ENCODE peak calls at places on chromosomes 6 and 20, in six cellular contexts. N, A, L, P, S and U are unnamed samples.

GRCh38 chr20:17966432-17967312 is 1.9 kb downstream of the SNX5 start:
- DNase-seq in A (no peak), N (no peak), P (no peak), S (no peak), L (no peak), U (no peak)

GRCh38 chr20:8213831-8214587 is 81.9 kb downstream of the PLCB1 start:
- DNase-seq in P (no peak), S (no peak), L (no peak), A (peak; percentile 47), N (no peak), U (no peak)

GRCh38 chr6:18990313-18990978 is 603.3 kb downstream of the RNF144B start:
- DNase-seq in S (no peak), L (peak; percentile 52), A (no peak), N (peak; percentile 49), P (peak; percentile 53), U (peak; percentile 37)

GRCh38 chr6:106253194-106253593 is 72.4 kb downstream of the ATG5 start:
- DNase-seq in N (no peak), P (no peak), A (no peak), S (no peak), L (no peak), U (no peak)

GRCh38 chr20:16922834-16923233 is 174.7 kb downstream of the OTOR start:
- DNase-seq in L (no peak), N (no peak), S (peak; percentile 89), A (no peak), P (no peak), U (no peak)

GRCh38 chr6:15776458-15776980 is 113.7 kb upstream of the DTNBP1 start:
- DNase-seq in S (no peak), N (no peak), A (peak; percentile 55), P (no peak), L (no peak), U (no peak)

GRCh38 chr6:128569737-128570438 is 49.5 kb upstream of the PTPRK start:
- DNase-seq in L (no peak), S (peak; percentile 83), A (no peak), N (no peak), P (no peak), U (no peak)

GRCh38 chr6:74735304-74735703 is 470.5 kb downstream of the COL12A1 start:
- DNase-seq in L (no peak), S (peak; percentile 90), P (no peak), N (no peak), A (no peak), U (no peak)

GRCh38 chr6:12490376-12490903 is 200.3 kb downstream of the EDN1 start:
- DNase-seq in A (no peak), S (no peak), N (no peak), P (no peak), L (no peak), U (no peak)

GRCh38 chr6:1931817-1932216 is 313.6 kb downstream of the GMDS start:
- DNase-seq in N (no peak), S (no peak), L (no peak), P (no peak), A (no peak), U (no peak)

GRCh38 chr6:170365581-170365980 is 59.0 kb downstream of the FAM120B start:
- DNase-seq in A (no peak), N (no peak), P (no peak), L (no peak), S (no peak), U (no peak)

GRCh38 chr6:144543006-144543871 is 258.1 kb downstream of the UTRN start:
- DNase-seq in P (no peak), N (no peak), S (no peak), A (no peak), L (no peak), U (no peak)

GRCh38 chr20:36493801-36494114 is 47.6 kb upstream of the MYL9 start:
- DNase-seq in L (no peak), P (peak; percentile 59), S (no peak), A (no peak), N (peak; percentile 85), U (no peak)

GRCh38 chr6:9522101-9522500 is 892.8 kb downstream of the TFAP2A start:
- DNase-seq in A (no peak), N (no peak), S (no peak), P (no peak), L (no peak), U (no peak)

GRCh38 chr6:155314092-155314772 is at the start of gene TFB1M:
- DNase-seq in N (peak; percentile 98), L (peak; percentile 98), S (peak; percentile 89), A (peak; percentile 99), P (peak; percentile 97), U (peak; percentile 94)

GRCh38 chr6:121522265-121522664 is 86.8 kb downstream of the GJA1 start:
- DNase-seq in N (no peak), S (peak; percentile 93), P (no peak), A (no peak), L (no peak), U (no peak)

GRCh38 chr6:45816674-45817297 is 198.9 kb downstream of the CLIC5 start:
- DNase-seq in A (no peak), N (no peak), P (no peak), S (peak; percentile 77), L (no peak), U (no peak)

GRCh38 chr6:87118054-87118453 is 23.1 kb upstream of the CGA start:
- DNase-seq in A (no peak), P (no peak), S (no peak), N (no peak), L (no peak), U (no peak)

GRCh38 chr6:25251426-25251825 is 27.7 kb upstream of the CARMIL1 start:
- DNase-seq in P (no peak), N (no peak), A (no peak), S (no peak), L (no peak), U (no peak)

GRCh38 chr6:112827793-112828192 is 480.7 kb downstream of the RFPL4B start:
- DNase-seq in L (no peak), A (peak; percentile 62), P (no peak), N (peak; percentile 18), S (no peak), U (no peak)

GRCh38 chr6:30361661-30362060 is 16.7 kb downstream of the RPP21 start:
- DNase-seq in P (no peak), A (no peak), L (no peak), N (no peak), S (no peak), U (no peak)

GRCh38 chr6:154232013-154232920 is 124.3 kb downstream of the IPCEF1 start:
- DNase-seq in A (no peak), L (no peak), P (no peak), S (no peak), N (no peak), U (no peak)

GRCh38 chr6:9612489-9612888 is 802.4 kb downstream of the TFAP2A start:
- DNase-seq in A (no peak), L (no peak), S (no peak), P (no peak), N (no peak), U (no peak)

GRCh38 chr20:10434467-10434831 is 427 bp upstream of the MKKS start:
- DNase-seq in A (peak; percentile 87), P (peak; percentile 88), L (peak; percentile 93), N (peak; percentile 89), S (peak; percentile 97), U (peak; percentile 99)
- H3K4me3 ChIP-seq in A (peak overlapping the region; percentile 97), P (peak overlapping the region; percentile 97), L (peak overlapping the region; percentile 56), N (peak overlapping the region; percentile 95), S (peak overlapping the region; percentile 91), U (peak overlapping the region; percentile 87)

GRCh38 chr6:147789430-147789947 is 281.0 kb downstream of the SAMD5 start:
- DNase-seq in L (no peak), P (no peak), S (no peak), N (no peak), A (no peak), U (no peak)

GRCh38 chr6:147782302-147782701 is 273.8 kb downstream of the SAMD5 start:
- DNase-seq in S (peak; percentile 36), P (no peak), L (no peak), A (no peak), N (no peak), U (no peak)

GRCh38 chr6:147784371-147784770 is 275.9 kb downstream of the SAMD5 start:
- DNase-seq in N (no peak), S (no peak), P (no peak), A (no peak), L (no peak), U (no peak)

GRCh38 chr6:147787407-147787806 is 278.9 kb downstream of the SAMD5 start:
- DNase-seq in L (no peak), A (no peak), P (no peak), N (no peak), S (no peak), U (no peak)
- TF ChIP-seq CTCF in L (no peak), A (no peak), P (no peak), N (no peak), S (no peak), U (peak; percentile 66)

GRCh38 chr6:17986656-17987575 is 519 bp downstream of the KIF13A start:
- DNase-seq in A (no peak), S (no peak), L (peak; percentile 49), N (peak; percentile 53), P (peak; percentile 68), U (no peak)

GRCh38 chr6:17984822-17985660 is 2.4 kb downstream of the KIF13A start:
- DNase-seq in A (no peak), P (no peak), L (no peak), N (no peak), S (no peak), U (no peak)

GRCh38 chr6:17985934-17986655 is 1.3 kb downstream of the KIF13A start:
- DNase-seq in A (no peak), N (no peak), S (no peak), L (no peak), P (no peak), U (no peak)

GRCh38 chr6:17983712-17984111 is 3.7 kb downstream of the KIF13A start:
- DNase-seq in L (no peak), S (no peak), P (no peak), N (no peak), A (no peak), U (no peak)

DNA sequence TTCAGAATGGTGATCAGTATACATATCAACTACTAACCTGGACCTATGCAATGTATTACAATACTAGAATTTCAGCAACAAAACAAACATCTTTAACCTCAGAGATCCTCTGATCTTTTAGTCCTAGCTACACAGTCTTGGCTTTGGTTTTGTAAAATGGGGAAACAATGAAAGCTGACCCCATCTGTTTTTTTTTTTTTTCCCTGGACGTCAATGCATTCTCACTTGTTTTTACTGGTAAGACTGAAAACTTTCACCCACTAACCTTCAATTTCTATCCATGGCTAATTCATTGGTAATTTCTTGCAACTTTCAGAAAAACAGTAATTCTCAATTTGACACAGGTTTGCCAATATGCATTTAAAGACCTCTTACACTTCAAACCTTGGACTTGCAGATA is 3.0 kb downstream of the KIF13A start:
- DNase-seq in S (no peak), N (no peak), L (no peak), P (no peak), A (no peak), U (no peak)
- H3K4me3 ChIP-seq in S (no peak overlapping the region), N (peak overlapping the region; percentile 85), L (no peak overlapping the region), P (peak overlapping the region; percentile 63), A (no peak overlapping the region), U (no peak overlapping the region)

DNA sequence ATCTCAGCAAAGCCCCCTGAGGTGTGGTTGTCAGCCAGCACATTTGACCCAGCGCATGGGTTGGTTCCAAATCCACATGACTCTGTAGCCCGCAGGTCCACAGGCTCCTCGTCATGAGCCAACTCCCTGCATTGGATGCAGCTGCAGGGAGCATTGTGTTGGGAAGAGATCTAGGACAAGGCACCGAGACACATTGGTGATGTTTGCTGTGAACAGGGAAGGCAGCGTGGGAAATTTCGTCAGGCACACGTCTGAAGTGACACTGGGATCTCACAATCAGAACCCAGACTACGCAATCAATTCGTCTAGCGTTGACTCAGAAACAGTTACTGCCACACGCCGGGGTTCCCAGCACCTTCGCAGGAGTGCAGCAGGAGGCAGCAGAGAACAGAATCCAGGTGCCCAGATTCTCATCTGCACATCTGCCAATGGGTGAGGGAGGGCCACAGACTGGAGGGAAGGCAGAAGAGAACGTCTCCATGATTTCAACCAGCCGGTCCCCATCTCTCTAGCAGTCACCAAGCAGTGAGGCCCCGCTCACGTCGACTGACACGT is 177.0 kb downstream of the TTLL2 start:
- DNase-seq in P (no peak), A (no peak), N (no peak), L (peak; percentile 68), S (no peak), U (peak; percentile 22)
- TF ChIP-seq CTCF in P (no peak), A (peak; percentile 8), N (no peak), L (peak; percentile 26), S (no peak), U (peak; percentile 68)